ENCODE peak calls at places on chromosome 14, in eight cellular contexts. Q, U, V, A, W, R, I and J are unnamed samples.

GRCh38 chr14:26589998-26590397 is 7.8 kb downstream of the NOVA1 start:
- DNase-seq in Q (no peak), U (no peak), V (no peak), A (peak), W (no peak), R (no peak), I (no peak), J (no peak)

GRCh38 chr14:68268719-68269118 is 449.1 kb downstream of the RAD51B start:
- DNase-seq in Q (peak), U (no peak), V (no peak), A (no peak), W (no peak), R (no peak), I (no peak), J (no peak)

GRCh38 chr14:89652352-89652751 is 235.3 kb upstream of the FOXN3 start:
- DNase-seq in Q (no peak), U (no peak), V (no peak), A (no peak), W (no peak), R (no peak), I (no peak), J (no peak)

GRCh38 chr14:90421001-90421580 is 24.3 kb downstream of the CALM1 start:
- DNase-seq in Q (no peak), U (no peak), V (no peak), A (no peak), W (no peak), R (no peak), I (no peak), J (no peak)

GRCh38 chr14:104143071-104143470 is 4.7 kb downstream of the KIF26A start:
- DNase-seq in Q (no peak), U (no peak), V (no peak), A (no peak), W (no peak), R (no peak), I (no peak), J (no peak)

GRCh38 chr14:33932526-33933292 is 18.2 kb downstream of the EGLN3 start:
- DNase-seq in Q (peak), U (no peak), V (no peak), A (peak), W (no peak), R (no peak), I (no peak), J (peak)

GRCh38 chr14:105299654-105300541 is 903 bp downstream of the BRF1 start:
- DNase-seq in Q (no peak), U (no peak), V (peak), A (peak), W (no peak), R (peak), I (no peak), J (peak)

GRCh38 chr14:45249847-45250575 is 3.0 kb downstream of the MIS18BP1 start:
- DNase-seq in Q (peak), U (peak), V (peak), A (no peak), W (peak), R (no peak), I (no peak), J (no peak)